ENCODE peak calls at places on chromosome 1, in nine cellular contexts. E is MV-4-11; T is GM23248; J is suprapubic skin; X is fibroblast of the aortic adventitia; W is midbrain; Z is HFFc6; U is NCI-H1092; D is activated naive CD4-positive, alpha-beta T cell treated with Interleukin-2 at 50 U/mL for 16 hours. H is an unnamed sample.
A peak's percentile ranks its signal among the peaks of the same experiment; 100 is the strongest.

GRCh38 chr1:6467224-6467623 is 1.3 kb upstream of the TNFRSF25 start:
- DNase-seq in X (no peak), E (no peak), W (no peak), T (no peak), D (no peak), Z (no peak), U (no peak), J (no peak), H (no peak)

GRCh38 chr1:183600136-183600535 is 9.9 kb upstream of the NCF2 start:
- DNase-seq in D (no peak), J (no peak), U (no peak), E (peak; percentile 93), T (peak; percentile 93), W (no peak), Z (peak; percentile 83), X (peak; percentile 99), H (no peak)

GRCh38 chr1:212070720-212071302 is 35.3 kb downstream of the DTL start:
- DNase-seq in T (peak; percentile 79), X (peak; percentile 80), D (no peak), U (no peak), J (no peak), E (peak; percentile 13), Z (peak; percentile 47), W (peak; percentile 50), H (peak; percentile 77)

GRCh38 chr1:63051886-63052285 is 268.0 kb downstream of the ATG4C start:
- DNase-seq in J (no peak), D (no peak), Z (no peak), T (no peak), X (no peak), E (no peak), U (no peak), W (no peak), H (no peak)

GRCh38 chr1:154767315-154768240 is 102.5 kb downstream of the KCNN3 start:
- DNase-seq in T (peak; percentile 65), E (no peak), Z (peak; percentile 39), W (peak; percentile 53), D (no peak), X (peak; percentile 67), J (peak; percentile 61), U (peak; percentile 43), H (peak; percentile 78)

GRCh38 chr1:77972080-77972479 is 6.8 kb downstream of the FUBP1 start:
- DNase-seq in X (no peak), Z (no peak), U (no peak), E (no peak), W (no peak), D (no peak), T (no peak), J (no peak), H (no peak)

GRCh38 chr1:91744973-91745648 is 140.8 kb downstream of the TGFBR3 start:
- DNase-seq in E (no peak), J (no peak), Z (no peak), U (no peak), T (no peak), W (no peak), D (no peak), X (peak; percentile 93), H (peak; percentile 89)

GRCh38 chr1:26388791-26389445 is 16.4 kb upstream of the ZNF683 start:
- DNase-seq in X (no peak), W (no peak), U (no peak), J (no peak), T (peak; percentile 54), D (no peak), Z (no peak), E (peak; percentile 14), H (no peak)